ENCODE peak calls at places on chromosomes 1 and 21, in nine cellular contexts. H is Panc1, W is HL-60, C is A549, X is HepG2, T is K562, B is GM23338, F is SK-N-SH, Y is HCT116. E is an unnamed sample.

GRCh38 chr21:29238967-29239289 is 59.8 kb upstream of the BACH1 start:
- DNase-seq in H (no peak), W (peak), C (no peak), X (no peak), T (no peak), B (no peak), F (no peak), Y (no peak), E (no peak)

GRCh38 chr21:31564439-31564838 is 95.1 kb upstream of the SOD1 start:
- DNase-seq in H (no peak), W (no peak), C (no peak), X (no peak), T (no peak), B (no peak), F (no peak), Y (no peak), E (no peak)

GRCh38 chr1:200206340-200206739 is 178.8 kb downstream of the NR5A2 start:
- DNase-seq in H (no peak), W (no peak), C (peak), X (no peak), T (no peak), B (no peak), F (no peak), Y (no peak), E (no peak)

GRCh38 chr1:58885998-58886397 is 102.2 kb upstream of the JUN start:
- DNase-seq in H (no peak), W (peak), C (no peak), X (no peak), T (no peak), B (no peak), F (no peak), Y (no peak), E (no peak)

GRCh38 chr1:200620273-200621131 is at the start of gene KIF14:
- DNase-seq in H (peak), W (peak), C (peak), X (peak), T (peak), B (peak), F (peak), Y (peak), E (peak)

GRCh38 chr1:7247683-7248401 is 462.6 kb downstream of the CAMTA1 start:
- DNase-seq in H (no peak), W (no peak), C (no peak), X (no peak), T (no peak), B (no peak), F (no peak), Y (no peak), E (no peak)

GRCh38 chr1:1424623-1425229 is 3.6 kb upstream of the ANKRD65 start:
- DNase-seq in H (no peak), W (no peak), C (peak), X (no peak), T (no peak), B (no peak), F (no peak), Y (no peak), E (no peak)

GRCh38 chr1:33241866-33242265 is 14.4 kb upstream of the ZNF362 start:
- DNase-seq in H (no peak), W (no peak), C (no peak), X (no peak), T (no peak), B (no peak), F (no peak), Y (no peak), E (no peak)

GRCh38 chr1:150764617-150765090 is 924 bp downstream of the CTSS start:
- DNase-seq in H (no peak), W (peak), C (peak), X (peak), T (no peak), B (no peak), F (no peak), Y (no peak), E (no peak)

GRCh38 chr1:33997127-33998047 is 133.5 kb downstream of the HMGB4 start:
- DNase-seq in H (no peak), W (no peak), C (no peak), X (no peak), T (no peak), B (no peak), F (no peak), Y (no peak), E (no peak)

GRCh38 chr1:157505481-157506272 is 46.6 kb downstream of the FCRL5 start:
- DNase-seq in H (peak), W (peak), C (peak), X (peak), T (peak), B (peak), F (peak), Y (peak), E (peak)

GRCh38 chr1:6349254-6349943 is 44.2 kb downstream of the ACOT7 start:
- DNase-seq in H (no peak), W (no peak), C (no peak), X (no peak), T (no peak), B (no peak), F (no peak), Y (no peak), E (no peak)

GRCh38 chr1:228015276-228016180 is 8.7 kb downstream of the WNT3A start:
- DNase-seq in H (no peak), W (no peak), C (no peak), X (no peak), T (no peak), B (no peak), F (no peak), Y (no peak), E (no peak)

GRCh38 chr1:233621923-233622322 is 8.0 kb downstream of the KCNK1 start:
- DNase-seq in H (no peak), W (no peak), C (no peak), X (no peak), T (no peak), B (no peak), F (no peak), Y (no peak), E (no peak)

GRCh38 chr1:48674641-48675040 is 102.0 kb downstream of the BEND5 start:
- DNase-seq in H (no peak), W (no peak), C (no peak), X (no peak), T (no peak), B (no peak), F (peak), Y (no peak), E (no peak)

GRCh38 chr1:83802023-83802422 is 196.9 kb downstream of the TTLL7 start:
- DNase-seq in H (no peak), W (no peak), C (no peak), X (no peak), T (no peak), B (no peak), F (no peak), Y (no peak), E (no peak)

GRCh38 chr1:19650416-19651140 is 6.5 kb downstream of the NBL1 start:
- DNase-seq in H (no peak), W (no peak), C (no peak), X (no peak), T (peak), B (no peak), F (peak), Y (no peak), E (no peak)

GRCh38 chr1:115302390-115302961 is 35.6 kb downstream of the NGF start:
- DNase-seq in H (no peak), W (no peak), C (no peak), X (no peak), T (no peak), B (no peak), F (no peak), Y (no peak), E (no peak)

GRCh38 chr1:23370744-23371710 is 1.4 kb upstream of the ZNF436 start:
- DNase-seq in H (no peak), W (no peak), C (no peak), X (no peak), T (peak), B (peak), F (peak), Y (no peak), E (no peak)

GRCh38 chr1:221335161-221336101 is 406.5 kb downstream of the DUSP10 start:
- DNase-seq in H (no peak), W (no peak), C (peak), X (peak), T (no peak), B (no peak), F (peak), Y (no peak), E (no peak)

GRCh38 chr1:84488107-84488506 is 9.0 kb downstream of the RPF1 start:
- DNase-seq in H (no peak), W (no peak), C (no peak), X (no peak), T (no peak), B (no peak), F (no peak), Y (no peak), E (no peak)

GRCh38 chr1:110225756-110226404 is 15.8 kb downstream of the KCNC4 start:
- DNase-seq in H (no peak), W (no peak), C (no peak), X (no peak), T (no peak), B (no peak), F (no peak), Y (no peak), E (no peak)

GRCh38 chr21:32233055-32233546 is 45.7 kb downstream of the MIS18A start:
- DNase-seq in H (no peak), W (no peak), C (no peak), X (no peak), T (no peak), B (no peak), F (no peak), Y (no peak), E (no peak)

GRCh38 chr1:209642817-209643216 is 9.4 kb downstream of the LAMB3 start:
- DNase-seq in H (no peak), W (no peak), C (no peak), X (no peak), T (no peak), B (no peak), F (no peak), Y (no peak), E (no peak)

GRCh38 chr21:36422279-36423098 is 37.3 kb downstream of the CHAF1B start:
- DNase-seq in H (no peak), W (peak), C (peak), X (peak), T (peak), B (peak), F (peak), Y (peak), E (no peak)

GRCh38 chr1:224914292-224914900 is 15.1 kb upstream of the DNAH14 start:
- DNase-seq in H (no peak), W (no peak), C (no peak), X (no peak), T (no peak), B (peak), F (no peak), Y (no peak), E (no peak)

GRCh38 chr1:208528577-208529240 is 284.5 kb upstream of the PLXNA2 start:
- DNase-seq in H (no peak), W (no peak), C (no peak), X (no peak), T (no peak), B (no peak), F (no peak), Y (no peak), E (no peak)
- TF ChIP-seq REST in H (no peak), W (no peak), C (no peak), X (no peak), T (no peak), B (no peak), F (no peak), Y (no peak), E (no peak)

DNA sequence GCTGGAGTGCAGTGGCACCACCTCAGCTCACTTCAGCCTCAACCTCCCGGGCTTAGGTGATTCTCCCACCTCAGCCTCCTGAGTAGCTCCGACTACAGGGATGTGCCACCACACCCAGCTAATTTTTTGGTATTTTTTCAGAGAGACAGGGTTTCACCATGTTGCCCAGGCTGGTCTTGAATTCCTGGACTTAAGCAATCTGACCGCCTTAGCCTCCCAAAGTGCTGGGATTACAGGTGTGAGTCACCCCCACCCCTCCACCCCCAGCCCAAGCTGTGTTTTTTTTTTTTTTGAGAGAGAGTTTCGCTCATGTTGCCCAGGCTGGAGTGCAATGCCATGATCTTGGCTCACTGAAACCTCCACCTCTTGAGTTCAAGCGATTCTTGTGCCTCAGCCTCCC is 75.4 kb downstream of the NKAIN1 start:
- DNase-seq in H (no peak), W (no peak), C (no peak), X (no peak), T (no peak), B (no peak), F (no peak), Y (no peak), E (no peak)
- TF ChIP-seq REST in H (no peak), W (no peak), C (no peak), X (no peak), T (no peak), B (no peak), F (no peak), Y (no peak), E (no peak)

DNA sequence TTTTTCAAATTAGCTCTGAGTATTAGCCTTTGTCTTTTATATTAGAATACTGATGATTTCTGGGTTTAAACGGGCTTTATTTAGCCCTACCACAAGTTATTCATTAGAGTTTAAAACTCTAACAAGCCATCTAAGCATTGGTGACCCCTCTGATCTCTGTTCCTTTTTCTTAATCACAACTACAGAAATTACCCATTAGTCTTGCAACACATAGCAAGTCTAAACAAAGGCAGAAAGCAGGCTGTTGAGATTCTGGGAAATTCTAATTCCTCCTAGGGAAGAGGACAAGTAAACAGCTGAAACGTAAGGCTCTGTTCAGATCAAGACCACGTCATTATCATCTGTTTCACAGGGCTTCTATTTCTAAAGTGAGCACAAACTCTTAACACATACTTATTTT is 491.2 kb upstream of the ZRANB2 start:
- DNase-seq in H (no peak), W (no peak), C (no peak), X (no peak), T (no peak), B (no peak), F (no peak), Y (no peak), E (peak)
- TF ChIP-seq REST in H (no peak), W (no peak), C (no peak), X (no peak), T (no peak), B (no peak), F (no peak), Y (no peak), E (no peak)

GRCh38 chr1:29541641-29542040 is 305.3 kb downstream of the PTPRU start:
- DNase-seq in H (no peak), W (no peak), C (no peak), X (no peak), T (no peak), B (no peak), F (no peak), Y (no peak), E (no peak)

GRCh38 chr1:29538586-29538985 is 302.3 kb downstream of the PTPRU start:
- DNase-seq in H (no peak), W (no peak), C (no peak), X (no peak), T (no peak), B (no peak), F (no peak), Y (no peak), E (no peak)

GRCh38 chr1:29539971-29540370 is 303.6 kb downstream of the PTPRU start:
- DNase-seq in H (no peak), W (no peak), C (no peak), X (no peak), T (no peak), B (no peak), F (no peak), Y (no peak), E (no peak)

GRCh38 chr1:29542476-29543015 is 306.2 kb downstream of the PTPRU start:
- DNase-seq in H (no peak), W (no peak), C (no peak), X (no peak), T (no peak), B (no peak), F (no peak), Y (no peak), E (no peak)

GRCh38 chr1:29540801-29541357 is 304.6 kb downstream of the PTPRU start:
- DNase-seq in H (no peak), W (no peak), C (no peak), X (no peak), T (no peak), B (no peak), F (no peak), Y (no peak), E (no peak)
- TF ChIP-seq REST in H (no peak), W (no peak), C (no peak), X (no peak), T (no peak), B (no peak), F (no peak), Y (no peak), E (no peak)

GRCh38 chr1:62407398-62408009 is 29.3 kb upstream of the USP1 start:
- DNase-seq in H (peak), W (peak), C (peak), X (peak), T (peak), B (peak), F (peak), Y (peak), E (no peak)
- TF ChIP-seq REST in H (no peak), W (no peak), C (no peak), X (no peak), T (no peak), B (no peak), F (no peak), Y (no peak), E (no peak)

DNA sequence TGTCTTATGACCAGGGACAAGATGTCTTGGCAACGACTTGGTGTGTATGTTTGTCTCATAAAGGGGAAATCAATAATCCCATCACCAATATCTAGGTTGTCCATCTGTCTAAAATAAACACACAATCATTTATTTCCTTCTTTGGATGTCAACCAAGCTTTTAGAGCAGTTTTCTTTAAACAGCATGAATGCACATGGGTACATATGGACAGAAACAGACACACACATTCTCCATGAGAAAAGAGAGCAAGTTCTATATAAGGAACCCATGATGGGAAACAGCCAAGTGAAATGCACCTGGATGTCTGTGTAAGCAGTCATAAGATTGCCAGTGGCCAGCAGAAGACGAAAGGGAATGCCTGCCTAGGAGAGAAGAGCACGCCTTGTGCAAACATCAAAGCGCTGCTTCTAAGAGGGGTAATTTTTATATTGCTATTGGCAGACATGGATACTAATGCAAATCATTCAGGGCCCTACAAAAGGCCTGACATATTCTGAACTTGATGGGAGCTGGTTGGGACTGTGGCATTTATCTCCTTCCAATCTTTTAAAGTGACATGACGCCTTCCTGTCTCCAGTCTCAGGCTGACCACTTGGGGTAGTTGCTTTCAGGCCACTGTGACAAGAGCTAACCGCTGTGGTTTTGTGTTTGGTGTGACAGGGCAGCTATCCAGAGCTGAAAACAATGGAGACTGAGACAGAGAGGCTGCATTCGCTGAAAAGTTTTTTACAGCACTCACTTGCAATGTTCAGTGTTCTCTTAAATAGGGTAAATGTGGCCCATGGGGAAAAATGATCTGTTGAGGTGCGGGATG is 74.9 kb upstream of the DPT start:
- DNase-seq in H (no peak), W (no peak), C (no peak), X (no peak), T (no peak), B (peak), F (no peak), Y (no peak), E (no peak)
- TF ChIP-seq REST in H (no peak), W (no peak), C (no peak), X (no peak), T (no peak), B (no peak), F (no peak), Y (no peak), E (no peak)

DNA sequence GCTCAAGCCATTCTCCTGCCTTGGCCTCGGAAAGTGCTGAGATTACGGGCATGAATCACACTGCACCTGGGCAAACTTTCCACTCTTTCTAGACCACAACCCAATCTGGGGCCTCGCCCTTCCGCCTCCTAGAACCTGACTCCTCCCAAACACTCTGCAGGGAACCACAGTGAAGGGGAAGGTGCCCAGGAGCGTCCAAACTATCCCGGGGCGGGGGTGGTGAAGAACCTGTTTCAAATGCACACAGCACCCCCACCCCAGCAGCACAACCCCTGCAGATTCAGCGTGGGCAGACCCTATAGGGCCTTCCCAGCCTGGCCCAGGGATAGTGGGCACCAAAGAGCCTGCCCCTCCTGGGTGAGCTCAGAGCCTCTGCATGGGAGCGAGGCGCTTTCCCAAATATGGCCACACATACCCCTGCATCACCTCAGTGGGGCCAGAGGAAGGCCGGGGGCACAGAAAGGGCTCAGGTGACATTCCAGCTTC is 86.9 kb downstream of the STUM start:
- DNase-seq in H (no peak), W (peak), C (no peak), X (no peak), T (no peak), B (no peak), F (no peak), Y (no peak), E (no peak)
- TF ChIP-seq REST in H (no peak), W (no peak), C (no peak), X (no peak), T (no peak), B (no peak), F (no peak), Y (no peak), E (no peak)

GRCh38 chr1:16324456-16324890 is 27.8 kb downstream of the FBXO42 start:
- DNase-seq in H (peak), W (no peak), C (no peak), X (no peak), T (no peak), B (no peak), F (no peak), Y (peak), E (no peak)
- TF ChIP-seq REST in H (no peak), W (no peak), C (no peak), X (no peak), T (no peak), B (no peak), F (no peak), Y (no peak), E (no peak)

E was measured in GM12878.